ENCODE peak calls at places on chromosomes 13 and 19, in seven cellular contexts. K, T, E, H, L, O and Q are unnamed samples.
A peak's percentile ranks its signal among the peaks of the same experiment; 100 is the strongest.

GRCh38 chr13:34816118-34816517 is 126.0 kb upstream of the NBEA start:
- DNase-seq in O (no peak), T (no peak), K (no peak), E (no peak), L (no peak), H (no peak), Q (no peak)

GRCh38 chr19:50319156-50319555 is 10.0 kb downstream of the KCNC3 start:
- DNase-seq in T (no peak), H (no peak), L (no peak), K (no peak), E (no peak), O (no peak), Q (no peak)

GRCh38 chr19:19606021-19606420 is 12.5 kb downstream of the PBX4 start:
- DNase-seq in T (no peak), H (no peak), K (no peak), E (no peak), L (peak; percentile 55), O (no peak), Q (no peak)

GRCh38 chr13:93227280-93227905 is 786 bp downstream of the GPC6 start:
- DNase-seq in E (no peak), L (no peak), H (no peak), O (no peak), K (no peak), T (peak; percentile 50), Q (no peak)

GRCh38 chr19:29277107-29277506 is 64.2 kb upstream of the UQCRFS1 start:
- DNase-seq in K (peak; percentile 31), H (peak; percentile 24), L (no peak), E (no peak), O (peak; percentile 8), T (no peak), Q (peak; percentile 45)

GRCh38 chr13:81320516-81320915 is 979.6 kb upstream of the SPRY2 start:
- DNase-seq in E (no peak), H (no peak), O (no peak), T (no peak), K (no peak), L (no peak), Q (no peak)

GRCh38 chr13:82480415-82480814 is 1401.9 kb downstream of the SLITRK1 start:
- DNase-seq in L (no peak), T (no peak), E (no peak), O (no peak), H (no peak), K (no peak), Q (no peak)

GRCh38 chr19:48842744-48843162 is 6.5 kb upstream of the HSD17B14 start:
- DNase-seq in K (no peak), H (peak; percentile 64), T (no peak), E (peak; percentile 47), L (no peak), O (peak; percentile 60), Q (no peak)

GRCh38 chr19:1262687-1263123 is 6.4 kb upstream of the CIRBP start:
- DNase-seq in H (no peak), O (peak; percentile 15), L (no peak), E (no peak), K (no peak), T (peak; percentile 62), Q (no peak)

GRCh38 chr13:25217023-25217909 is 45.2 kb upstream of the AMER2 start:
- DNase-seq in O (no peak), E (no peak), T (no peak), H (no peak), K (no peak), L (no peak), Q (peak; percentile 41)

GRCh38 chr13:27969073-27969865 is at the start of gene CDX2:
- DNase-seq in K (no peak), O (no peak), T (no peak), H (no peak), L (peak; percentile 24), E (no peak), Q (no peak)

GRCh38 chr19:10431254-10431942 is 11.1 kb downstream of the PDE4A start:
- DNase-seq in K (no peak), H (peak; percentile 55), O (no peak), L (peak; percentile 44), E (peak; percentile 43), T (peak; percentile 59), Q (no peak)
- H3K4me3 ChIP-seq in K (peak overlapping the region; percentile 52), H (no peak overlapping the region), O (peak overlapping the region; percentile 68), L (peak overlapping the region; percentile 64), E (peak overlapping the region; percentile 78), T (peak overlapping the region; percentile 77), Q (peak overlapping the region; percentile 79)

DNA sequence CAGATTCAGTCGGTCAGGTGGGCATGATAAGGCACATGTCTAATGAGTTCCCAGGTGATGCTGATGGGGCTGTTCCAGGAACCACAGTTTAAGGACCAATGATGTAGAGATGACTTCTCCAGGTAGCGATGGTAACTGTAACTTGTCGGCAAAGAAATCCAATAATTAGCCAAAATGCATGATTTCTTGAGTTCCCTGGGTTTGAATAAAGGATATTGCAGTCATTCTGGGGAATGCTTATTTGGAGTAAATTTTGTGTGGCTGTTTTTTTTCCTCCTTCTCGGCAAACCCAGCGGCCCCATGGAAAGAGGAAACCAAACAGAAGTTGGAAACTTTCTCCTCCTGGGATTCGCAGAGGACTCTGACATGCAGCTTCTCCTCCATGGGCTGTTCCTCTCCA is at the start of gene OR7C2:
- DNase-seq in L (no peak), T (no peak), O (no peak), K (no peak), H (no peak), E (peak; percentile 9), Q (no peak)
- TF ChIP-seq CTCF in L (no peak), T (no peak), O (no peak), K (no peak), H (no peak), E (no peak), Q (no peak)

GRCh38 chr19:40232949-40233810 is 6.7 kb upstream of the CCNP start:
- DNase-seq in H (no peak), T (no peak), L (no peak), E (no peak), K (no peak), O (no peak), Q (no peak)
- H3K27ac ChIP-seq in H (no peak overlapping the region), T (no peak overlapping the region), L (no peak overlapping the region), E (no peak overlapping the region), K (no peak overlapping the region), O (no peak overlapping the region), Q (no peak overlapping the region)

DNA sequence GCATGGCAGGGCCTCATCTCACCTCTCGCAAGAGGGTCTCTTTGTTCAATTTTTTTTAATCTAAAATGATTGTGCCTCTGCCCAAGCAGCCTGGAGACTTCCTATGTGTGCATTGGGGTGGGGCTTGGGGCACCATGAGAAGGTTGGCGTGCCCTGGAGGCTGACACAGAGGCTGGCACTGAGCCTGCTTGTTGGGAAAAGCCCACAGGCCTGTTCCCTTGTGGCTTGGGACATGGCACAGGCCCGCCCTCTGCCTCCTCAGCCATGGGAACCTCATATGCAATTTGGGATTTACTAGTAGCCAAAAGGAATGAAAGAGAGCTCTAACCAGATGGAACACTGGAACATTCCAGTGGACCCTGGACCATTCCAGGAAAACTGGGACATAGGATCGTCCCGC is 8.0 kb downstream of the FXYD3 start:
- DNase-seq in E (no peak), O (no peak), K (no peak), L (peak; percentile 90), T (peak; percentile 88), H (no peak), Q (peak; percentile 91)
- H3K4me3 ChIP-seq in E (no peak overlapping the region), O (peak overlapping the region; percentile 47), K (no peak overlapping the region), L (no peak overlapping the region), T (peak overlapping the region; percentile 65), H (no peak overlapping the region), Q (peak overlapping the region; percentile 77)

GRCh38 chr19:36849701-36850645 is 703 bp upstream of the ZNF345 start:
- DNase-seq in K (peak; percentile 78), L (peak; percentile 90), T (peak; percentile 95), O (peak; percentile 94), H (peak; percentile 91), E (peak; percentile 94), Q (peak; percentile 94)
- TF ChIP-seq CTCF in K (no peak), L (no peak), T (no peak), O (no peak), H (no peak), E (no peak), Q (no peak)

DNA sequence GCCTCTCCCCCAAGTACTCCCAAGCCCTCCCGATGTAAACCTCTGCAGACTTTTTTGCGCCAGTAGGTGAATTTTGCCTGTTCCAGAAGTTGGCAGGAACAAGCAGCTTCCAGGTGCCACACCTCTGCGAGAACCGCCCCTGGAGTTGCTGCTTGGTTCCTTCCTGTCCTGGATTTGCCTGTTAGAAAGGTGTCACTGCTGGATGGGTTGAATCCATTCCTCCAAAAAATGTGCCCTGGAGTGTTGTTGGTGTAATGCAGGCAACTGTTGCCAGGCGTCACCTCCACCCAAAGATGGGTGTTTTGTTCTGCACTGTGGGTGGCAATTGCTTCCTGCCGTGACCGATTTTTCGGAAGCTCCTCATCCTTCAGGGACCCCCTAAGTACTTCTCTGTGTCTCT is 5.7 kb downstream of the PGPEP1 start:
- DNase-seq in K (no peak), E (no peak), L (peak; percentile 40), H (no peak), O (no peak), T (no peak), Q (no peak)
- H3K27ac ChIP-seq in K (no peak overlapping the region), E (no peak overlapping the region), L (no peak overlapping the region), H (no peak overlapping the region), O (no peak overlapping the region), T (no peak overlapping the region), Q (no peak overlapping the region)

GRCh38 chr19:6424939-6425731 is 524 bp upstream of the KHSRP start:
- DNase-seq in L (peak; percentile 99), O (peak; percentile 100), H (peak; percentile 100), K (peak; percentile 99), E (peak; percentile 99), T (peak; percentile 100), Q (peak; percentile 100)
- H3K4me3 ChIP-seq in L (peak overlapping the region; percentile 15), O (peak overlapping the region; percentile 26), H (no peak overlapping the region), K (peak overlapping the region; percentile 7), E (no peak overlapping the region), T (peak overlapping the region; percentile 93), Q (peak overlapping the region; percentile 83)